ENCODE peak calls at places on chromosomes 2 and 18, in seven cellular contexts. C, P, J, U, Q, K and D are unnamed samples.

GRCh38 chr2:181178130-181178529 is 197.7 kb downstream of the UBE2E3 start:
- DNase-seq in U (no peak), J (no peak), C (no peak), P (no peak), Q (no peak), K (no peak), D (no peak)

GRCh38 chr2:142462291-142462690 is 331.5 kb upstream of the LRP1B start:
- DNase-seq in U (no peak), C (no peak), Q (no peak), K (no peak), P (peak; percentile 27), J (no peak), D (no peak)

GRCh38 chr2:206084468-206084869 is 1.5 kb downstream of the INO80D start:
- DNase-seq in K (peak; percentile 88), U (peak; percentile 84), Q (peak; percentile 56), P (peak; percentile 57), J (peak; percentile 78), C (peak; percentile 75), D (peak; percentile 46)

GRCh38 chr2:98463988-98464771 is 19.5 kb downstream of the INPP4A start:
- DNase-seq in U (no peak), C (no peak), P (no peak), J (no peak), K (no peak), Q (peak; percentile 75), D (no peak)

GRCh38 chr2:75587954-75588587 is 27.3 kb upstream of the EVA1A start:
- DNase-seq in J (no peak), U (no peak), K (no peak), P (peak; percentile 93), C (no peak), Q (no peak), D (no peak)

GRCh38 chr2:189751080-189751658 is 11.4 kb downstream of the OSGEPL1 start:
- DNase-seq in C (peak; percentile 49), K (peak; percentile 35), Q (no peak), U (no peak), J (peak; percentile 46), P (peak; percentile 11), D (no peak)

GRCh38 chr2:222613715-222614331 is 42.1 kb downstream of the FARSB start:
- DNase-seq in J (no peak), K (no peak), U (no peak), P (no peak), Q (no peak), C (peak; percentile 70), D (no peak)

GRCh38 chr18:79026491-79026890 is 42.7 kb upstream of the ATP9B start:
- DNase-seq in J (no peak), Q (no peak), U (no peak), K (no peak), C (no peak), P (no peak), D (no peak)

GRCh38 chr2:96260404-96261260 is 5.2 kb downstream of the TMEM127 start:
- DNase-seq in U (peak; percentile 78), K (peak; percentile 96), C (peak; percentile 81), P (peak; percentile 51), J (peak; percentile 85), Q (no peak), D (peak; percentile 63)

GRCh38 chr2:215171826-215172225 is 33.4 kb upstream of the ABCA12 start:
- DNase-seq in K (no peak), Q (no peak), U (no peak), C (no peak), P (no peak), J (no peak), D (no peak)

GRCh38 chr18:36579311-36579710 is 249.5 kb downstream of the TPGS2 start:
- DNase-seq in P (no peak), J (no peak), Q (no peak), U (no peak), C (no peak), K (no peak), D (no peak)

GRCh38 chr18:4125246-4125938 is 329.7 kb downstream of the DLGAP1 start:
- DNase-seq in C (no peak), K (no peak), P (no peak), J (no peak), U (peak; percentile 30), Q (no peak), D (no peak)

GRCh38 chr2:84956334-84957297 is 14.3 kb upstream of the KCMF1 start:
- DNase-seq in Q (no peak), P (no peak), J (no peak), K (no peak), U (no peak), C (no peak), D (no peak)

DNA sequence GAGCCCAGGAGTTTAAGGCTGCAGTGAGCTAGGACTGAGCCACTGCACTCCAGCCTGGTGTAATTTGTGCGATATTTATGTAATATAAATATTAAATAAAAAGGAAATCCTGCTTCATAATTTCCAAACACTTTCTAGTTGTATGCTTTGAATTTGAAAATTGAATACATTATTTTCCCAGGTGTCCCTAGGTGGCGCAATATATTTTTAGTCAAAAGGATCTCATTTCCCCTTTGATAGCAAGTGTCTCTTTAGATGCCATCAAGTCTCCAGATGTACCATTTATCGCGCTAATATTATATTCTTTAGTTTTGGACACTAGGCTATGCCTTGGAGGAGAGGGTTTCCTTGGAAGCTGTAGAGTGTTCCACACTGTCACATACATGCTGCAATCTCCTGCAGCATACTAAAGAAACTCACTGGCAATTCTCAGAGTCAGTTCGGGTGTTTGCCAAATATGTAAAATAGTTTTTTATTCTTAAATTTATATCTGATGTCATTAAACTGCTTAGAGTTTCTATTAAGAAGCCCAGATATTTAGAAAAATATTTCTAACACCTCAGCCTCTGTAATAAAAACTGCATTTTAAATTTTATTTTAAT is 5.6 kb upstream of the WDR7 start:
- DNase-seq in P (no peak), Q (no peak), U (no peak), C (no peak), J (no peak), K (no peak), D (no peak)
- TF ChIP-seq CTCF in P (peak; percentile 68), Q (peak; percentile 52), U (no peak), C (peak; percentile 74), J (peak; percentile 41), K (peak; percentile 27), D (no peak)

DNA sequence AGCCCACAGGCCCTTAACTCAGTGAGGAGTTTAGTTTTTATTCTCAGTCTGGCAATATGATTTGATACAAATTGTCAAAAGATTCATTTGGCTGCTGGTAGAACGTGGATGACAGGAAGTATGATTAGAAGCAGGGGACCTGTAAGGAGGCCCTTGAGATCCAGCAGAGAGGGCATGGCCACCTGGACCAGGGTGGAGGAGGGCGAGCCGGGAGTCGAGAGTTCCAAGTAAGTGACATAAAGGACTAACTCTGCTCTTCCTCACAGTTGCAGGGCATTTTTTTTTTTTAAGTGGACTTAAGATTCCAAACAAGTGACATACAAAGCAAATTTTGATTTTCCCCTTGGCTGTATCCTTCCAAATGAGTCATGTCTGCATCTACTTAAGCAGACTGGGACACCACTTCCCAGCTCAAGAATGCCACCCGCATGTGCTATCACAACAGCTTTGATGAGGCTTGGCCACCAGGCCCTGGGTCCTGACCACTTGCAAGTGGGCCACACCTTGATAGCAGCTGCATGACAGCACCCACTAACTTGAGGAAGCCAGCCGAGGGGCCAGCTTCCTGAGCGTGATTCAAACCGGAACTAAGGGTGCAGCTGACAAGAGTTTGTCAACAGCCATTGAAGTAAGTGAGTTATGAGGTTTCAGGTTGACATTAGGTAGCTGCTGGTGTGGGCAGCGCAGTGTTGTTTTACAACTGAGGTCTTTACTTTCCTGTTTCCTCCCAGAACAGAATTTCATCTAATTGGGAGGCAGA is 54.6 kb downstream of the EPHA4 start:
- DNase-seq in J (peak; percentile 67), Q (peak; percentile 84), C (no peak), P (no peak), U (no peak), K (peak; percentile 16), D (peak; percentile 79)
- H3K27ac ChIP-seq in J (peak overlapping the region; percentile 81), Q (peak overlapping the region; percentile 80), C (no peak overlapping the region), P (no peak overlapping the region), U (peak overlapping the region; percentile 66), K (no peak overlapping the region), D (no peak overlapping the region)

DNA sequence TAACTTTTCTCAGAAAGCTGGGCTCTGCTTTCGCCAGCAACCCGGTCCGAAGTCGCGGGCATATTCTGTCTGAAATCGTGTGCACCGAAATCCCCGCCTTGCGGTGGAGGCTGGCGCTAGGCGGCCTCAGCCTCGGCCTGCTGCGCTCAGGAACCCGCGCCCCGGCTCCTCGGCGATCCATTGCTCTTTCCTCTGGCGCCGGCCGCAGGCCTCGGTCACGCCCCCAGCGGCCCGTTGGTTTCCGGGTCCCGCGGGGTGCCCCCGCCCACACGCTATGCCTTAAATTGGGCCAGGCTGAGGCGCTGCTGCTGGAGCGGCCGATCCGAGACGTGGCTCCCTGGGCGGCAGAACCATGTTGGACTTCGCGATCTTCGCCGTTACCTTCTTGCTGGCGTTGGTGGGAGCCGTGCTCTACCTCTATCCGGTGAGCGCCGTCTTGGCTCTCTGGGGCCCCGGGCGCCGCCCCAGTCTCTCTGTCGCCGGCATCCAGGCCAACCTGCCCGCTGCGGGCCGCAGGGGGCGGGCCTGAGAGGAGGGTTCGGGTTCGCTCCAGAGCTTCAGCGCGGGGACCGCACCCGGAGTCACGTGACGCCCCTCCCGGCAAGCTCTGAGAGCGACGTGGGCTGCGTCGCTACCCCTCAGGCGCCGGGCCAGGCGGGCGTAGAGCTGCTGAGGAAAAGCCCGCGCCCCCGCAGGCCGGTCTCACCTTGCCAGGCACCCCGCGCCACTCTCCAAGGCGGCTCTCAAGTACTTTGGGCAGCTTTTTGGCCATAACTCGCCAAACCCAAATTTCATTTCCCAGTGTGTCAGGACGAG is at the start of gene CYP20A1:
- DNase-seq in P (peak; percentile 87), C (peak; percentile 94), J (peak; percentile 97), Q (peak; percentile 98), K (peak; percentile 97), U (peak; percentile 96), D (peak; percentile 96)
- TF ChIP-seq CTCF in P (peak; percentile 63), C (peak; percentile 43), J (peak; percentile 17), Q (no peak), K (peak; percentile 28), U (peak; percentile 43), D (peak; percentile 41)

GRCh38 chr2:28343184-28343942 is 49.3 kb upstream of the FOSL2 start:
- DNase-seq in Q (no peak), U (no peak), K (no peak), P (no peak), C (no peak), J (no peak), D (no peak)
- H3K27ac ChIP-seq in Q (no peak overlapping the region), U (peak overlapping the region; percentile 70), K (peak overlapping the region; percentile 81), P (no peak overlapping the region), C (peak overlapping the region; percentile 26), J (peak overlapping the region; percentile 60), D (no peak overlapping the region)

GRCh38 chr2:240329778-240330177 is 105.7 kb upstream of the GPC1 start:
- DNase-seq in J (no peak), K (no peak), U (no peak), C (no peak), P (no peak), Q (no peak), D (no peak)
- TF ChIP-seq CTCF in J (no peak), K (no peak), U (no peak), C (no peak), P (no peak), Q (no peak), D (no peak)